ENCODE peak calls at places on chromosome 1, in ten cellular contexts. W, G, D, K, P, R, U, J, H and V are unnamed samples.
A peak's percentile ranks its signal among the peaks of the same experiment; 100 is the strongest.

GRCh38 chr1:115677172-115677542 is 35.4 kb downstream of the VANGL1 start:
- DNase-seq in W (peak; percentile 15), G (no peak), D (no peak), K (no peak), P (peak; percentile 22), R (no peak), U (no peak), J (no peak), H (peak; percentile 81), V (no peak)

GRCh38 chr1:50796277-50796676 is 163.8 kb downstream of the FAF1 start:
- DNase-seq in W (peak; percentile 7), G (no peak), D (no peak), K (no peak), P (peak; percentile 9), R (no peak), U (no peak), J (no peak), H (no peak), V (no peak)

GRCh38 chr1:39973503-39974135 is 18.7 kb downstream of the MFSD2A start:
- DNase-seq in W (peak; percentile 75), G (peak; percentile 84), D (peak; percentile 72), K (peak; percentile 69), P (peak; percentile 76), R (no peak), U (peak; percentile 82), J (peak; percentile 86), H (peak; percentile 53), V (peak; percentile 75)

GRCh38 chr1:178933709-178934573 is 63.1 kb upstream of the ANGPTL1 start:
- DNase-seq in W (peak; percentile 25), G (no peak), D (no peak), K (no peak), P (no peak), R (no peak), U (no peak), J (no peak), H (no peak), V (no peak)

GRCh38 chr1:87171199-87171598 is 157.5 kb upstream of the LMO4 start:
- DNase-seq in W (no peak), G (no peak), D (no peak), K (no peak), P (no peak), R (no peak), U (no peak), J (no peak), H (no peak), V (no peak)

GRCh38 chr1:67105508-67105907 is 29.3 kb downstream of the C1orf141 start:
- DNase-seq in W (no peak), G (no peak), D (no peak), K (no peak), P (no peak), R (no peak), U (no peak), J (no peak), H (no peak), V (no peak)

GRCh38 chr1:78475888-78476610 is 14.7 kb upstream of the PTGFR start:
- DNase-seq in W (peak; percentile 49), G (no peak), D (no peak), K (no peak), P (peak; percentile 69), R (no peak), U (no peak), J (no peak), H (no peak), V (no peak)

GRCh38 chr1:16396591-16396990 is 29.5 kb downstream of the SZRD1 start:
- DNase-seq in W (peak; percentile 88), G (no peak), D (peak; percentile 64), K (peak; percentile 34), P (peak; percentile 88), R (peak; percentile 37), U (no peak), J (no peak), H (peak; percentile 81), V (no peak)

GRCh38 chr1:59990470-59990869 is 63.9 kb upstream of the CYP2J2 start:
- DNase-seq in W (no peak), G (no peak), D (no peak), K (no peak), P (peak; percentile 27), R (no peak), U (no peak), J (no peak), H (no peak), V (no peak)

GRCh38 chr1:202105571-202106339 is 17.0 kb upstream of the GPR37L1 start:
- DNase-seq in W (peak; percentile 37), G (peak; percentile 93), D (no peak), K (no peak), P (peak; percentile 43), R (no peak), U (peak; percentile 93), J (peak; percentile 46), H (peak; percentile 61), V (peak; percentile 31)

DNA sequence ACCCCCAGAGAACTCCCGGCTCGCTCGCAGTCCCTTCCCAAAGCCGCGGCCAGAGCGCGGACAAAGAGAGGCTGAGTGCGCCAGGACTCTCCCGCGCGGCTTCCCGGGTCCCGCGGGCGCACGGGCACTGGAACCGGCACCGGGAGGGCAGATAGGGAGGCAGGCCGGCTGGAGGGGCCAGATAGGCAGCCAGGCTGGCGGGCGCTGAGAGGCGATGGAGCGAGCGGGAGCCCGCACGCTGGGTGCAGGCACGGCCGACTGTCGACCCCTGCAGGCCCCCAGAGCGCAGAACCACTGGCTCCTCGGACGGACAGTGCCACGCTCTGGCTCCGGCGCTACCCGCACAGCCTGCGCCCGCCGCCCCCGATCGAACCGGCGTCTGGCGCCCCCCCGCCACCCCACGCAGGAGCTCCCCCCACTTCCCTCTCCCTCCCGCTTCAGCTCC is 634 bp downstream of the SLC6A9 start:
- DNase-seq in W (peak; percentile 48), G (no peak), D (peak; percentile 31), K (peak; percentile 57), P (peak; percentile 49), R (no peak), U (peak; percentile 70), J (peak; percentile 83), H (peak; percentile 48), V (no peak)
- TF ChIP-seq CTCF in W (no peak), G (peak; percentile 23), D (no peak), K (peak; percentile 36), P (peak; percentile 22), R (peak; percentile 7), U (peak; percentile 45), J (no peak), H (peak; percentile 35), V (peak; percentile 10)

GRCh38 chr1:23216771-23217420 is 406 bp downstream of the HTR1D start:
- DNase-seq in W (no peak), G (no peak), D (peak; percentile 19), K (no peak), P (no peak), R (no peak), U (peak; percentile 64), J (peak; percentile 55), H (no peak), V (no peak)
- TF ChIP-seq CTCF in W (peak; percentile 17), G (peak; percentile 65), D (peak; percentile 53), K (peak; percentile 46), P (peak; percentile 59), R (peak; percentile 27), U (peak; percentile 97), J (peak; percentile 88), H (peak; percentile 63), V (peak; percentile 44)

DNA sequence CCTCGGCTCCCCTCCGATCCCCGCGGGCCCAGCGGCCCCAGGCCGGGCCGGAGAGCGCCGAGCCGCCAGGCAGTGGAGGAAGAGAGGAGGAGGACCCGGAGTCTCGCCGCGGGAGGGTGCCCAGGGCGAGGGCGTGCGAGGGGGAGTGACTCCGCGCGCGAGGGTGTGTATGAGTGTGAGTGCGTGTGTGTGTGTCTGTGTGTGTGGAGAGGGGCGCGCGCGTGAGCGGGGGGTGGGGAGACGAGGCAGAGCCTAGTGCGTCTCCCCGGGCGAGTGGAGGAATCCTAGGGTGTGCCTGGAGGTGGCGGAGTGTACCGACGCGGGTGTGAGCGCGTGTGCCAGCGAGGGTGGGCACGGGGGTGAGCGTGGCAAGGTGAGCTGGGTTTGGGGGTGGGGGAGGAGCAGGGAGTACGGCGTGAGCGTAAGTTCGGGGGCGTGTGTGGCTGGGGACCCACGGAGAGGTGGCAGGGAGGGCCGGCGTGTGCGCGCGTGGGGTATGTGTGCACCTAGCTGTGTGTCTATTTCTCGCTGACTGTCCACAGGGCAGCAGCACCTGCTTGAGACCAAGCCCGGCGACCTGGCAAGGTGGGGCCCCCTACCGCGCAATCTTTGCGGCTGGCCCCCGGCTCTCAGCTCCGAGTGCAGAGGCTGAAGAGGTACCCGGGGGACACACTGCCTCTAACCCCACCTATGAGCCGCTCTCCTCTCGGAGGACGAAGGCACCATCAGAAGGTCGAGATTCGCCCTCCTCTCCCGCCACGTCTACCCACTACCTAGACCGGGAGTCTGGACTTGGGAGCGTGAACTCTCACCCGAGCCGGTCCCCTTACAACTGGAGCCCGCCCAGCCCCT is 784 bp upstream of the KCND3 start:
- DNase-seq in W (peak; percentile 10), G (peak; percentile 28), D (peak; percentile 49), K (peak; percentile 45), P (no peak), R (no peak), U (peak; percentile 38), J (peak; percentile 47), H (no peak), V (no peak)
- TF ChIP-seq CTCF in W (no peak), G (no peak), D (no peak), K (peak; percentile 5), P (no peak), R (no peak), U (no peak), J (no peak), H (no peak), V (no peak)

GRCh38 chr1:165369255-165369848 is 12.8 kb upstream of the LMX1A start:
- DNase-seq in W (peak; percentile 56), G (peak; percentile 57), D (peak; percentile 58), K (peak; percentile 50), P (peak; percentile 54), R (no peak), U (peak; percentile 72), J (peak; percentile 83), H (no peak), V (no peak)

GRCh38 chr1:165364432-165365133 is 8.1 kb upstream of the LMX1A start:
- DNase-seq in W (no peak), G (no peak), D (peak; percentile 77), K (no peak), P (no peak), R (no peak), U (no peak), J (no peak), H (no peak), V (no peak)

GRCh38 chr1:165365344-165365743 is 8.8 kb upstream of the LMX1A start:
- DNase-seq in W (no peak), G (no peak), D (no peak), K (no peak), P (no peak), R (no peak), U (no peak), J (no peak), H (no peak), V (no peak)

GRCh38 chr1:165371588-165372235 is 15.2 kb upstream of the LMX1A start:
- DNase-seq in W (peak; percentile 47), G (no peak), D (no peak), K (no peak), P (peak; percentile 38), R (no peak), U (no peak), J (no peak), H (no peak), V (no peak)

GRCh38 chr1:165367375-165367993 is 11.0 kb upstream of the LMX1A start:
- DNase-seq in W (peak; percentile 83), G (peak; percentile 83), D (peak; percentile 79), K (peak; percentile 81), P (peak; percentile 78), R (peak; percentile 48), U (peak; percentile 93), J (peak; percentile 93), H (peak; percentile 58), V (peak; percentile 72)
- TF ChIP-seq CTCF in W (peak; percentile 93), G (peak; percentile 96), D (peak; percentile 96), K (peak; percentile 91), P (peak; percentile 98), R (peak; percentile 95), U (peak; percentile 92), J (peak; percentile 97), H (peak; percentile 95), V (peak; percentile 98)